ENCODE peak calls at places on chromosome 21, in six cellular contexts. V is effector CD4-positive, alpha-beta T cell; Z is stimulated activated CD4-positive, alpha-beta T cell treated with anti-CD3 and anti-CD28 coated beads, TNF-alpha, amount 100 ng/mL, for 1 hour; Y is left colon; H is memory B cell; D is NCI-H460. X is an unnamed sample.
A peak's percentile ranks its signal among the peaks of the same experiment; 100 is the strongest.

GRCh38 chr21:15057290-15057689 is 7.5 kb downstream of the NRIP1 start:
- DNase-seq in V (no peak), Z (no peak), Y (peak; percentile 30), H (no peak), D (no peak), X (no peak)

GRCh38 chr21:30248844-30249243 is 32.9 kb upstream of the CLDN8 start:
- DNase-seq in V (no peak), Z (no peak), Y (no peak), H (no peak), D (no peak), X (no peak)

GRCh38 chr21:30216041-30216723 is at the start of gene CLDN8:
- DNase-seq in V (no peak), Z (no peak), Y (peak; percentile 71), H (no peak), D (no peak), X (no peak)

GRCh38 chr21:34129971-34130597 is 56.7 kb downstream of the MRPS6 start:
- DNase-seq in V (no peak), Z (no peak), Y (no peak), H (no peak), D (no peak), X (no peak)

GRCh38 chr21:39669485-39669884 is 56.7 kb downstream of the B3GALT5 start:
- DNase-seq in V (no peak), Z (no peak), Y (no peak), H (no peak), D (no peak), X (no peak)

GRCh38 chr21:42075686-42076471 is 4.8 kb downstream of the UMODL1 start:
- DNase-seq in V (no peak), Z (no peak), Y (no peak), H (no peak), D (no peak), X (no peak)

GRCh38 chr21:27719226-27719625 is 752.3 kb upstream of the ADAMTS5 start:
- DNase-seq in V (no peak), Z (no peak), Y (no peak), H (no peak), D (no peak), X (no peak)

GRCh38 chr21:45335761-45336534 is 48.3 kb upstream of the POFUT2 start:
- DNase-seq in V (no peak), Z (no peak), Y (no peak), H (no peak), D (no peak), X (no peak)

GRCh38 chr21:45826733-45827692 is 154.6 kb upstream of the COL6A1 start:
- DNase-seq in V (no peak), Z (no peak), Y (no peak), H (no peak), D (no peak), X (no peak)

GRCh38 chr21:45366931-45367401 is 38.0 kb upstream of the COL18A1 start:
- DNase-seq in V (no peak), Z (no peak), Y (peak; percentile 39), H (no peak), D (no peak), X (no peak)

GRCh38 chr21:45923146-45923545 is 58.4 kb upstream of the COL6A1 start:
- DNase-seq in V (peak; percentile 59), Z (peak; percentile 53), Y (no peak), H (peak; percentile 42), D (no peak), X (no peak)

GRCh38 chr21:37514038-37514665 is 147.6 kb downstream of the DYRK1A start:
- DNase-seq in V (no peak), Z (no peak), Y (no peak), H (peak; percentile 7), D (no peak), X (no peak)

GRCh38 chr21:45418301-45419071 is 13.5 kb downstream of the COL18A1 start:
- DNase-seq in V (no peak), Z (no peak), Y (no peak), H (no peak), D (no peak), X (no peak)

X was measured in NCI-H1048.